ENCODE peak calls at places on chromosomes 1 and 21, in six cellular contexts. K is keratinocyte, H is left ventricle myocardium inferior, U is colonic mucosa, E is epithelial cell of prostate, G is lower lobe of right lung. Z is an unnamed sample.
A peak's percentile ranks its signal among the peaks of the same experiment; 100 is the strongest.

GRCh38 chr21:42315296-42315891 is at the start of gene TFF3:
- DNase-seq in G (no peak), H (no peak), U (peak; percentile 85), K (no peak), E (no peak), Z (no peak)

GRCh38 chr1:150186789-150187559 is 37.3 kb downstream of the PLEKHO1 start:
- DNase-seq in E (no peak), U (no peak), G (no peak), H (no peak), K (no peak), Z (peak; percentile 40)

GRCh38 chr1:12191242-12192032 is 24.6 kb downstream of the TNFRSF1B start:
- DNase-seq in U (no peak), E (no peak), H (no peak), K (no peak), G (no peak), Z (no peak)

GRCh38 chr1:93352376-93352775 is 6.7 kb downstream of the DR1 start:
- DNase-seq in U (no peak), G (no peak), K (no peak), E (peak; percentile 31), H (no peak), Z (no peak)

GRCh38 chr1:167502719-167503452 is 15.4 kb downstream of the CD247 start:
- DNase-seq in G (no peak), E (no peak), K (no peak), U (no peak), H (no peak), Z (no peak)

GRCh38 chr1:214255509-214255908 is 25.4 kb upstream of the SMYD2 start:
- DNase-seq in U (no peak), K (no peak), G (no peak), H (no peak), E (no peak), Z (no peak)

GRCh38 chr1:64223329-64224151 is 20.1 kb downstream of the UBE2U start:
- DNase-seq in H (no peak), K (peak; percentile 26), G (no peak), U (no peak), E (peak; percentile 18), Z (no peak)

GRCh38 chr1:225746361-225747179 is 31.1 kb upstream of the SRP9 start:
- DNase-seq in K (peak; percentile 38), G (peak; percentile 56), H (peak; percentile 69), E (no peak), U (peak; percentile 79), Z (peak; percentile 87)

GRCh38 chr1:43879414-43879813 is 54.2 kb upstream of the ARTN start:
- DNase-seq in E (no peak), K (no peak), U (no peak), H (no peak), G (no peak), Z (no peak)

GRCh38 chr1:115478933-115479551 is 141.0 kb upstream of the NGF start:
- DNase-seq in H (no peak), G (peak; percentile 50), U (peak; percentile 52), K (no peak), E (no peak), Z (no peak)

GRCh38 chr1:50967416-50968020 is 2.5 kb upstream of the CDKN2C start:
- DNase-seq in U (no peak), G (no peak), H (no peak), E (no peak), K (no peak), Z (peak; percentile 23)

GRCh38 chr1:117077267-117077666 is 17.1 kb downstream of the TTF2 start:
- DNase-seq in G (no peak), U (no peak), H (no peak), K (peak; percentile 91), E (peak; percentile 98), Z (peak; percentile 90)

GRCh38 chr1:63793741-63794240 is 20.0 kb downstream of the ROR1 start:
- DNase-seq in U (no peak), E (no peak), K (no peak), H (no peak), G (no peak), Z (no peak)

GRCh38 chr1:116110507-116111195 is 548 bp upstream of the MAB21L3 start:
- DNase-seq in G (no peak), E (no peak), U (peak; percentile 56), H (no peak), K (no peak), Z (no peak)

GRCh38 chr1:111127923-111128643 is 11.8 kb downstream of the DRAM2 start:
- DNase-seq in G (no peak), E (no peak), K (no peak), U (no peak), H (no peak), Z (no peak)

GRCh38 chr1:68232354-68233148 is at the start of gene WLS:
- DNase-seq in G (peak; percentile 83), E (no peak), K (no peak), H (peak; percentile 82), U (peak; percentile 87), Z (peak; percentile 80)

DNA sequence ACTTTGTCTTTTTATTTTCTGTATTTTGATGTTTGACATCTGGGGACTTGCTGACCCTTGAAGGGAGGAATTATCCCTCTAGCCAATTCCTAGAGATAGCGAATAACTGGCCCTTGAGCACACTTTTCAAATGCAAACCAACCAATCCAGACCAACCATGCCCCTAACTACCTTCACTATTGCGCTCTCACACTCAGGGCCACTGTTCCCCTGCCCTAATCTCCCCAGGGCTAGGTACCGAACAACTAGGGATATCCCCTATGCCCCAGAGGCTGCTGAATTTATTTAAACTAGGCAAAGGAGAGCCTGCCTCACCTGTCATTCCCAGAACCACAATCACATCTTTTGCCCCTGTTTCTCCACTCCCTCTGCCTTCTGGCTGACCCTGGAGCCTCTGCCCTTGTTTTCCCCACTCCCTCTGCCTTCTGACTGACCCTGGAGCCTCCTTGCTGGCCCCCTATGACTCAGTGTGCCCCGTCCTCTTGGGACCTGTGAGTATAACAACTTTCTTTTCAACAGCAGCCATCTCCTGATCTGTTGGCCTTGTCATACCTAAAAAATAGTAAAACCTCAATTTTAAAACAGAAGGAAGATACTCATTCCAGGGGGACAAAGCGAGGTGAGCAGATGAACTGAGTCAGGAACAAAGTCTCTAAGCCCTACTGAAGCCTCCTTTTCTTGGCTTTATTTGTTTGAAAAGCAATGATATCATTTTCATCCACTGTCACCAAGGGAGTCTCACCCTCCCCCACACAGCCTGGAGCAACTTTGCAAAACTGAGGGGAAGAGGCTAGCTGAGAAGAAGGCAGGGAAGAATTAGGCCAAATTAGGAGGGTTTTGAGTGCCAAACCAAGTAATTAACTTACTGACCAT is 115.5 kb downstream of the NMNAT2 start:
- DNase-seq in H (no peak), G (no peak), E (no peak), K (no peak), U (no peak), Z (no peak)
- H3K27ac ChIP-seq in H (peak overlapping the region; percentile 73), G (no peak overlapping the region), E (no peak overlapping the region), K (no peak overlapping the region), U (no peak overlapping the region), Z (no peak overlapping the region)

DNA sequence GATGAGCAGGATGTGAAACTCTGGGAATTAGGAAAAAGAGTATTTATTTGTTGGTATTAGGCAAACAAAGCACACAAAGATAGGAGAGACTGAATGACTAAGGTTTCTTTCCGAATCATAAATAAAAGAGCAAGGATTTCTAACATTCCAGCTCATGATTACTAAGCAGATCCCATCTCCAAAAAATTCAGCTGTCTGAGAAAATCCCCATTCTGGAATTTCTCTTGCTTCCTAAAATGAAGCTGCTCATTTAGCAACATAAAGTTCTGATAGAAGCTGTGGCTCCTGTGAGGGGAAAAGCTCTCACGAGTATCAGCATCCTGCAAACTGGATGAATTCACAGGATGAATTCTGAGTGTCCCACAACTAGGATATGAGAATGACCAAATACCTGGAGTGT is 6.7 kb upstream of the SH2D5 start:
- DNase-seq in G (no peak), H (no peak), K (no peak), U (no peak), E (no peak), Z (no peak)
- H3K27ac ChIP-seq in G (no peak overlapping the region), H (no peak overlapping the region), K (peak overlapping the region; percentile 63), U (no peak overlapping the region), E (peak overlapping the region; percentile 72), Z (no peak overlapping the region)

GRCh38 chr1:168706376-168706995 is 22.5 kb downstream of the DPT start:
- DNase-seq in U (no peak), G (no peak), K (no peak), H (no peak), E (no peak), Z (no peak)
- H3K27ac ChIP-seq in U (no peak overlapping the region), G (no peak overlapping the region), K (no peak overlapping the region), H (no peak overlapping the region), E (no peak overlapping the region), Z (no peak overlapping the region)

GRCh38 chr1:1063945-1064831 is 9.9 kb downstream of the RNF223 start:
- DNase-seq in E (no peak), K (peak; percentile 84), H (peak; percentile 52), U (peak; percentile 73), G (peak; percentile 76), Z (peak; percentile 82)
- H3K27ac ChIP-seq in E (peak overlapping the region; percentile 9), K (no peak overlapping the region), H (no peak overlapping the region), U (no peak overlapping the region), G (no peak overlapping the region), Z (no peak overlapping the region)

DNA sequence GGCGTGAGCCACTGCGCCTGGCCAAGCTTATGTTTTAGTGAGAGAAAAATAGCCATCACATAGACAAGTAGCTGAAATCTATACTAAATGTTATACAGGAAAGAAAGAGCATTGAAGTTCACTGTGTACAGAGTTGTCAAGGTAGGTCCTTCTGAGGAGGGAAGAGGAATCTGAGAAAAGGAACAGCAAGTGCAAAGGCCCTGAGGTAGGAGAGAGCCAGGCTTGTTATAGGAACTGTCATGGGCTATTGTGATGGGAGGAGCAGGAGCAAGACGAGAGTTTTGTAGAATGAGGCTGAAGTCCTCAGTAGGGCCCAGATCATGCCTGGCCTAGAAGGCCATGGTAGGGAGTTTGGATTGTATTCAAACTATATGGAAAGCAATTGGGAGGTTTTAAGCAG is 4.6 kb downstream of the ZDHHC18 start:
- DNase-seq in K (no peak), U (no peak), E (no peak), H (no peak), G (no peak), Z (no peak)
- H3K27ac ChIP-seq in K (no peak overlapping the region), U (no peak overlapping the region), E (no peak overlapping the region), H (no peak overlapping the region), G (peak overlapping the region; percentile 31), Z (no peak overlapping the region)

DNA sequence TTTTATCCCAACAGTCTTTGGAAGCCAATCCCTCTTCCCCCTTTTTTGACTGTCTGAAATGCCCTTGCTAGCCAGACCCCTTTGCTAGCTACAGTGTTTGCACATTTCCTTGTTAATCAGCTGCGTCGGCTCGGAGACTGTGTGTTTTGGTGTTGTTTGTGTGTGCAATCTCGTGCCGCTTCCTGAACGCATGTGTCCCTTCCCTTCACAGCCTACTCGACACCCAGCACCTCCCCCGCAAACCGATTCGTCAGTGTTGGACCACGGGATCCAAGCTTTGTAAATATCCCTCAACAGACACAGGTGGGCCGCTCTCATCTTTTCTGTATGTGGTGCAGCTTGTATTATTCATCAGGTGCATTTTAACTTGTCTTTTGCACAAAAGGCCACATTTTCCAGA is 298.7 kb downstream of the TM2D1 start:
- DNase-seq in H (peak; percentile 33), U (no peak), G (no peak), E (no peak), K (no peak), Z (no peak)
- H3K27ac ChIP-seq in H (peak overlapping the region; percentile 57), U (no peak overlapping the region), G (no peak overlapping the region), E (no peak overlapping the region), K (no peak overlapping the region), Z (no peak overlapping the region)

GRCh38 chr1:53220962-53221286 is 490 bp upstream of the CZIB start:
- DNase-seq in U (no peak), K (no peak), E (no peak), G (no peak), H (no peak), Z (no peak)
- H3K27ac ChIP-seq in U (peak overlapping the region; percentile 86), K (peak overlapping the region; percentile 92), E (peak overlapping the region; percentile 89), G (peak overlapping the region; percentile 91), H (peak overlapping the region; percentile 98), Z (no peak overlapping the region)